ENCODE peak calls at places on chromosomes 1 and 21, in ten cellular contexts. One of them, this sample, is unnamed. For H3K4me1, the result is how much of the 10 kb centered on the place peaks cover.

GRCh38 chr1:5404412-5405203 is 587.6 kb downstream of the NPHP4 start:
- DNase-seq in GM23248: no peak
- DNase-seq in endothelial cell of umbilical vein: no peak
- DNase-seq in colonic mucosa: no peak
- DNase-seq in neural progenitor cell: no peak
- DNase-seq in Karpas-422: no peak
- DNase-seq in fibroblast of lung: no peak
- DNase-seq in astrocyte: no peak
- DNase-seq in mesenchymal stem cell: no peak
- DNase-seq in mesendoderm: peak
- DNase-seq in this sample: no peak

GRCh38 chr1:40877681-40878080 is 15.5 kb upstream of the CITED4 start:
- DNase-seq in endothelial cell of umbilical vein: peak
- DNase-seq in mesendoderm: peak
- DNase-seq in mesenchymal stem cell: peak
- DNase-seq in neural progenitor cell: no peak
- DNase-seq in colonic mucosa: peak
- DNase-seq in Karpas-422: no peak
- DNase-seq in astrocyte: peak
- DNase-seq in fibroblast of lung: peak
- DNase-seq in GM23248: peak
- DNase-seq in this sample: no peak

GRCh38 chr1:50969611-50970507 is at the start of gene CDKN2C:
- DNase-seq in mesenchymal stem cell: peak
- DNase-seq in fibroblast of lung: peak
- DNase-seq in Karpas-422: peak
- DNase-seq in astrocyte: peak
- DNase-seq in colonic mucosa: peak
- DNase-seq in neural progenitor cell: peak
- DNase-seq in endothelial cell of umbilical vein: peak
- DNase-seq in GM23248: peak
- DNase-seq in mesendoderm: peak
- DNase-seq in this sample: no peak

GRCh38 chr1:162285149-162285561 is 91.5 kb downstream of the SPATA46 start:
- DNase-seq in fibroblast of lung: no peak
- DNase-seq in endothelial cell of umbilical vein: peak
- DNase-seq in Karpas-422: no peak
- DNase-seq in mesenchymal stem cell: no peak
- DNase-seq in GM23248: no peak
- DNase-seq in neural progenitor cell: no peak
- DNase-seq in colonic mucosa: peak
- DNase-seq in mesendoderm: peak
- DNase-seq in astrocyte: peak
- DNase-seq in this sample: no peak

GRCh38 chr1:8378202-8378601 is 60.3 kb downstream of the SLC45A1 start:
- DNase-seq in colonic mucosa: no peak
- DNase-seq in astrocyte: no peak
- DNase-seq in GM23248: no peak
- DNase-seq in fibroblast of lung: peak
- DNase-seq in mesendoderm: peak
- DNase-seq in endothelial cell of umbilical vein: no peak
- DNase-seq in Karpas-422: no peak
- DNase-seq in neural progenitor cell: no peak
- DNase-seq in mesenchymal stem cell: peak
- DNase-seq in this sample: no peak

GRCh38 chr1:160643138-160643537 is 3.7 kb downstream of the SLAMF1 start:
- DNase-seq in astrocyte: no peak
- DNase-seq in Karpas-422: no peak
- DNase-seq in fibroblast of lung: no peak
- DNase-seq in mesenchymal stem cell: no peak
- DNase-seq in GM23248: no peak
- DNase-seq in neural progenitor cell: no peak
- DNase-seq in endothelial cell of umbilical vein: no peak
- DNase-seq in mesendoderm: no peak
- DNase-seq in colonic mucosa: no peak
- DNase-seq in this sample: no peak

GRCh38 chr1:169484107-169484506 is 1.6 kb downstream of the SLC19A2 start:
- DNase-seq in mesendoderm: no peak
- DNase-seq in endothelial cell of umbilical vein: no peak
- DNase-seq in Karpas-422: no peak
- DNase-seq in mesenchymal stem cell: peak
- DNase-seq in astrocyte: no peak
- DNase-seq in neural progenitor cell: no peak
- DNase-seq in colonic mucosa: no peak
- DNase-seq in fibroblast of lung: no peak
- DNase-seq in GM23248: peak
- DNase-seq in this sample: no peak

GRCh38 chr1:245969274-245969673 is 537.8 kb downstream of the SMYD3 start:
- DNase-seq in astrocyte: peak
- DNase-seq in endothelial cell of umbilical vein: peak
- DNase-seq in neural progenitor cell: no peak
- DNase-seq in fibroblast of lung: peak
- DNase-seq in mesendoderm: peak
- DNase-seq in mesenchymal stem cell: peak
- DNase-seq in Karpas-422: no peak
- DNase-seq in GM23248: peak
- DNase-seq in colonic mucosa: no peak
- DNase-seq in this sample: no peak

GRCh38 chr1:43073490-43074230 is 98.4 kb downstream of the EBNA1BP2 start:
- DNase-seq in mesenchymal stem cell: peak
- DNase-seq in Karpas-422: peak
- DNase-seq in colonic mucosa: peak
- DNase-seq in fibroblast of lung: peak
- DNase-seq in endothelial cell of umbilical vein: peak
- DNase-seq in GM23248: peak
- DNase-seq in mesendoderm: peak
- DNase-seq in neural progenitor cell: peak
- DNase-seq in astrocyte: peak
- DNase-seq in this sample: peak

GRCh38 chr1:159914252-159915018 is 10.9 kb downstream of the TAGLN2 start:
- DNase-seq in Karpas-422: no peak
- DNase-seq in mesenchymal stem cell: no peak
- DNase-seq in astrocyte: no peak
- DNase-seq in colonic mucosa: no peak
- DNase-seq in fibroblast of lung: no peak
- DNase-seq in endothelial cell of umbilical vein: no peak
- DNase-seq in neural progenitor cell: no peak
- DNase-seq in mesendoderm: peak
- DNase-seq in GM23248: no peak
- DNase-seq in this sample: no peak

GRCh38 chr1:66867501-66867900 is 57.2 kb downstream of the DNAI4 start:
- DNase-seq in fibroblast of lung: no peak
- DNase-seq in astrocyte: no peak
- DNase-seq in GM23248: no peak
- DNase-seq in mesenchymal stem cell: no peak
- DNase-seq in mesendoderm: no peak
- DNase-seq in endothelial cell of umbilical vein: no peak
- DNase-seq in neural progenitor cell: no peak
- DNase-seq in colonic mucosa: no peak
- DNase-seq in Karpas-422: no peak
- DNase-seq in this sample: no peak

GRCh38 chr1:229815076-229815475 is 189.0 kb downstream of the URB2 start:
- DNase-seq in fibroblast of lung: no peak
- DNase-seq in neural progenitor cell: peak
- DNase-seq in endothelial cell of umbilical vein: no peak
- DNase-seq in GM23248: no peak
- DNase-seq in mesenchymal stem cell: no peak
- DNase-seq in mesendoderm: peak
- DNase-seq in colonic mucosa: no peak
- DNase-seq in astrocyte: no peak
- DNase-seq in Karpas-422: no peak
- DNase-seq in this sample: peak

GRCh38 chr1:1908506-1908791 is 6.6 kb upstream of the CALML6 start:
- DNase-seq in GM23248: no peak
- DNase-seq in neural progenitor cell: no peak
- DNase-seq in mesendoderm: no peak
- DNase-seq in astrocyte: no peak
- DNase-seq in fibroblast of lung: peak
- DNase-seq in Karpas-422: peak
- DNase-seq in mesenchymal stem cell: no peak
- DNase-seq in endothelial cell of umbilical vein: no peak
- DNase-seq in colonic mucosa: no peak
- DNase-seq in this sample: no peak

GRCh38 chr1:17061486-17062271 is 7.8 kb upstream of the SDHB start:
- DNase-seq in neural progenitor cell: no peak
- DNase-seq in endothelial cell of umbilical vein: no peak
- DNase-seq in GM23248: no peak
- DNase-seq in fibroblast of lung: no peak
- DNase-seq in astrocyte: no peak
- DNase-seq in mesendoderm: no peak
- DNase-seq in Karpas-422: no peak
- DNase-seq in mesenchymal stem cell: no peak
- DNase-seq in colonic mucosa: no peak
- DNase-seq in this sample: no peak
- H3K9ac ChIP-seq in neural progenitor cell: no peak
- H3K9ac ChIP-seq in endothelial cell of umbilical vein: no peak
- H3K9ac ChIP-seq in GM23248: no peak
- H3K9ac ChIP-seq in fibroblast of lung: no peak
- H3K9ac ChIP-seq in astrocyte: no peak
- H3K9ac ChIP-seq in mesendoderm: no peak
- H3K9ac ChIP-seq in Karpas-422: no peak
- H3K9ac ChIP-seq in mesenchymal stem cell: peak
- H3K9ac ChIP-seq in colonic mucosa: no peak
- H3K9ac ChIP-seq in this sample: no peak

DNA sequence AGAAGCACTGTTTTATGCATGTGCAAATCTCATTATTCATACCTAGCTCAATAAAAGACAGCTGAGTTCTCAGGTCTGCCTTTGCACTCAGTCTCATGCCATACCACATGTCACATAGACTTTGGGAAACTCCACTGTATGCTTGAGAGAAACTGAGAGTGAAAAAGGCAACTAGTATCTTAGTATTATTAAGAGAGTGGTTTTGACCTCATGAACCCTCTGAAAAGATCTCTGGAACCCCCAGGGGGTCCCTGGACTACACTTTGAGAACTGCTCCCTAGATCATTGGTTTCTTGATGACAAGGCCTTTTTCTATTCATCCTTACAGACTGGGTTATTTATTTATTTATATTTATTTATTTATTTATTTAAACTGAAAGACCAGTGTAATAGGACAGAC is 3.7 kb upstream of the RHEX start:
- DNase-seq in astrocyte: no peak
- DNase-seq in mesendoderm: no peak
- DNase-seq in mesenchymal stem cell: no peak
- DNase-seq in endothelial cell of umbilical vein: no peak
- DNase-seq in neural progenitor cell: no peak
- DNase-seq in colonic mucosa: no peak
- DNase-seq in Karpas-422: no peak
- DNase-seq in fibroblast of lung: no peak
- DNase-seq in GM23248: no peak
- DNase-seq in this sample: no peak
- H3K4me1 ChIP-seq in astrocyte: under half
- H3K4me1 ChIP-seq in mesendoderm: under half
- H3K4me1 ChIP-seq in mesenchymal stem cell: under half
- H3K4me1 ChIP-seq in endothelial cell of umbilical vein: under half
- H3K4me1 ChIP-seq in neural progenitor cell: under half
- H3K4me1 ChIP-seq in colonic mucosa: under half
- H3K4me1 ChIP-seq in Karpas-422: under half
- H3K4me1 ChIP-seq in fibroblast of lung: under half
- H3K4me1 ChIP-seq in GM23248: under half
- H3K4me1 ChIP-seq in this sample: under half

GRCh38 chr1:117670996-117671780 is 65.3 kb downstream of the TENT5C start:
- DNase-seq in astrocyte: no peak
- DNase-seq in mesendoderm: no peak
- DNase-seq in mesenchymal stem cell: no peak
- DNase-seq in colonic mucosa: peak
- DNase-seq in endothelial cell of umbilical vein: peak
- DNase-seq in neural progenitor cell: no peak
- DNase-seq in GM23248: no peak
- DNase-seq in Karpas-422: no peak
- DNase-seq in fibroblast of lung: no peak
- DNase-seq in this sample: no peak
- H3K4me3 ChIP-seq in astrocyte: no peak
- H3K4me3 ChIP-seq in mesendoderm: no peak
- H3K4me3 ChIP-seq in mesenchymal stem cell: no peak
- H3K4me3 ChIP-seq in colonic mucosa: no peak
- H3K4me3 ChIP-seq in endothelial cell of umbilical vein: no peak
- H3K4me3 ChIP-seq in neural progenitor cell: no peak
- H3K4me3 ChIP-seq in GM23248: no peak
- H3K4me3 ChIP-seq in Karpas-422: no peak
- H3K4me3 ChIP-seq in fibroblast of lung: no peak
- H3K4me3 ChIP-seq in this sample: no peak

GRCh38 chr21:41917531-41917930 is 36.3 kb downstream of the C2CD2 start:
- DNase-seq in mesenchymal stem cell: no peak
- DNase-seq in fibroblast of lung: no peak
- DNase-seq in colonic mucosa: no peak
- DNase-seq in astrocyte: no peak
- DNase-seq in endothelial cell of umbilical vein: no peak
- DNase-seq in neural progenitor cell: no peak
- DNase-seq in GM23248: no peak
- DNase-seq in mesendoderm: no peak
- DNase-seq in Karpas-422: no peak
- DNase-seq in this sample: no peak

GRCh38 chr21:41914965-41915364 is 35.8 kb upstream of the PRDM15 start:
- DNase-seq in mesendoderm: no peak
- DNase-seq in fibroblast of lung: no peak
- DNase-seq in Karpas-422: no peak
- DNase-seq in colonic mucosa: no peak
- DNase-seq in GM23248: no peak
- DNase-seq in astrocyte: no peak
- DNase-seq in mesenchymal stem cell: no peak
- DNase-seq in neural progenitor cell: no peak
- DNase-seq in endothelial cell of umbilical vein: no peak
- DNase-seq in this sample: no peak

GRCh38 chr21:41914358-41914757 is 35.2 kb upstream of the PRDM15 start:
- DNase-seq in fibroblast of lung: no peak
- DNase-seq in colonic mucosa: no peak
- DNase-seq in Karpas-422: no peak
- DNase-seq in mesendoderm: no peak
- DNase-seq in GM23248: no peak
- DNase-seq in mesenchymal stem cell: no peak
- DNase-seq in astrocyte: no peak
- DNase-seq in endothelial cell of umbilical vein: no peak
- DNase-seq in neural progenitor cell: no peak
- DNase-seq in this sample: no peak

GRCh38 chr21:41918561-41919358 is 35.1 kb downstream of the C2CD2 start:
- DNase-seq in GM23248: no peak
- DNase-seq in mesenchymal stem cell: no peak
- DNase-seq in fibroblast of lung: no peak
- DNase-seq in Karpas-422: no peak
- DNase-seq in colonic mucosa: no peak
- DNase-seq in neural progenitor cell: no peak
- DNase-seq in astrocyte: no peak
- DNase-seq in endothelial cell of umbilical vein: no peak
- DNase-seq in mesendoderm: no peak
- DNase-seq in this sample: no peak

DNA sequence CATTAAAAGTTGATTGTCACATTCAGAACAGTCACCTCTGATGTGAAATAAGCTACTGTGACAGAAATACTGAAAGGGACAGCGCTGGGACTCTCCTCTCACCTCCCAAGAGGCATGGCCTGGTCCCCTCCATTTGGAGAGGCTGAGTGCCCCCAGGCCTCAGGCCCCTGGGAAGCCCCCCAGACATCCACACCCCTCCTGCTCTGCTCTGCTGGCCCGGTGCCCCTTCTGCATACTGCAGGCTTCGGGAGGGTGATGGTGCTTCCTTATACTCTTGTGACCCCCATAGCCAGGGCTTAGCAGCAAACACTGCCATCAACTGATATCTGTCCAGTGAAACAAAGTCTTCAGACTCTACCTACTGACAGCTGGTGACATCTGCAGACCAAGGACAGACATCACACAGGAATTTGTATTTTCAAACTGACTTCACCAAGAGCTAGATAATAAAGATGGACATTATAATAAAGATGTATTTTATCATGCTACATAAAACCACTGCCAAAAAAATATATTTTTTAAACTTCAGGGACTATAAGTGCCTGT is 36.9 kb downstream of the C2CD2 start:
- DNase-seq in colonic mucosa: no peak
- DNase-seq in Karpas-422: peak
- DNase-seq in mesenchymal stem cell: no peak
- DNase-seq in mesendoderm: no peak
- DNase-seq in astrocyte: no peak
- DNase-seq in endothelial cell of umbilical vein: no peak
- DNase-seq in fibroblast of lung: no peak
- DNase-seq in GM23248: no peak
- DNase-seq in neural progenitor cell: no peak
- DNase-seq in this sample: no peak
- H3K9ac ChIP-seq in colonic mucosa: no peak
- H3K9ac ChIP-seq in Karpas-422: no peak
- H3K9ac ChIP-seq in mesenchymal stem cell: no peak
- H3K9ac ChIP-seq in mesendoderm: no peak
- H3K9ac ChIP-seq in astrocyte: no peak
- H3K9ac ChIP-seq in endothelial cell of umbilical vein: no peak
- H3K9ac ChIP-seq in fibroblast of lung: no peak
- H3K9ac ChIP-seq in GM23248: no peak
- H3K9ac ChIP-seq in neural progenitor cell: no peak
- H3K9ac ChIP-seq in this sample: no peak